ENCODE peak calls at places on chromosomes 2 and 18, in six cellular contexts. A is H9, G is heart left ventricle, R is midbrain, J is WTC11, L is mucosa of gallbladder. W is an unnamed sample.

GRCh38 chr2:105055613-105056012 is 17.7 kb downstream of the MRPS9 start:
- DNase-seq in A (no peak), G (no peak), R (no peak), J (no peak), L (no peak), W (no peak)

GRCh38 chr2:208356846-208357574 is 49.6 kb upstream of the PTH2R start:
- DNase-seq in A (no peak), G (no peak), R (no peak), J (no peak), L (no peak), W (no peak)

GRCh38 chr2:230347659-230348305 is 20.8 kb downstream of the SP140L start:
- DNase-seq in A (no peak), G (no peak), R (no peak), J (no peak), L (no peak), W (no peak)

GRCh38 chr2:135056790-135057189 is 4.7 kb downstream of the RAB3GAP1 start:
- DNase-seq in A (no peak), G (no peak), R (no peak), J (no peak), L (no peak), W (no peak)

GRCh38 chr18:9519431-9519830 is 44.1 kb downstream of the RALBP1 start:
- DNase-seq in A (no peak), G (no peak), R (no peak), J (no peak), L (no peak), W (peak)

GRCh38 chr2:12321017-12321641 is 395.6 kb upstream of the TRIB2 start:
- DNase-seq in A (no peak), G (peak), R (no peak), J (no peak), L (no peak), W (peak)

GRCh38 chr2:217742837-217743236 is 260.0 kb downstream of the TNS1 start:
- DNase-seq in A (no peak), G (peak), R (no peak), J (no peak), L (no peak), W (no peak)

GRCh38 chr2:217817466-217818292 is 185.1 kb downstream of the TNS1 start:
- DNase-seq in A (no peak), G (no peak), R (no peak), J (no peak), L (no peak), W (no peak)

GRCh38 chr2:214482716-214483115 is 71.9 kb downstream of the VWC2L start:
- DNase-seq in A (no peak), G (no peak), R (no peak), J (no peak), L (no peak), W (no peak)

GRCh38 chr2:169232551-169233154 is 129.7 kb downstream of the LRP2 start:
- DNase-seq in A (no peak), G (no peak), R (no peak), J (no peak), L (no peak), W (peak)

GRCh38 chr2:70089220-70089945 is 2.1 kb downstream of the PCBP1 start:
- DNase-seq in A (peak), G (peak), R (no peak), J (peak), L (no peak), W (peak)

W was measured in G401.